ENCODE peak calls at places on chromosomes 3 and 15, in four cellular contexts. Z, U, B and Q are unnamed samples.
A peak's percentile ranks its signal among the peaks of the same experiment; 100 is the strongest.

GRCh38 chr3:160707187-160707789 is 30.3 kb downstream of the ARL14 start:
- DNase-seq in U (no peak), Z (peak; percentile 11), B (no peak), Q (no peak)

GRCh38 chr3:131789188-131789587 is 245.6 kb downstream of the CPNE4 start:
- DNase-seq in Z (no peak), B (no peak), U (no peak), Q (no peak)

GRCh38 chr15:70090436-70091291 is 7.1 kb downstream of the TLE3 start:
- DNase-seq in U (no peak), Z (no peak), B (no peak), Q (no peak)

GRCh38 chr3:157608006-157608405 is 104.8 kb upstream of the VEPH1 start:
- DNase-seq in B (no peak), Z (no peak), U (no peak), Q (no peak)

GRCh38 chr3:37198547-37198946 is 24.2 kb upstream of the LRRFIP2 start:
- DNase-seq in Z (no peak), U (no peak), B (no peak), Q (no peak)

GRCh38 chr3:67737158-67737557 is 82.7 kb upstream of the SUCLG2 start:
- DNase-seq in U (no peak), Z (no peak), B (no peak), Q (no peak)

GRCh38 chr3:46708401-46709146 is 7.4 kb downstream of the TMIE start:
- DNase-seq in U (no peak), Z (no peak), B (no peak), Q (no peak)

GRCh38 chr15:87981969-87982368 is 274.6 kb downstream of the NTRK3 start:
- DNase-seq in U (no peak), B (no peak), Z (no peak), Q (no peak)

GRCh38 chr3:58333206-58334012 is 717 bp downstream of the PXK start:
- DNase-seq in B (no peak), U (no peak), Z (no peak), Q (peak; percentile 37)

GRCh38 chr15:89776274-89777072 is at the start of gene MESP2:
- DNase-seq in B (peak; percentile 67), Z (no peak), U (peak; percentile 91), Q (peak; percentile 79)

GRCh38 chr3:72960812-72961518 is 35.6 kb upstream of the PPP4R2 start:
- DNase-seq in B (no peak), Z (no peak), U (no peak), Q (no peak)

GRCh38 chr3:15367059-15367458 is 34.7 kb upstream of the SH3BP5 start:
- DNase-seq in Z (no peak), B (no peak), U (no peak), Q (no peak)

GRCh38 chr15:70650567-70650966 is 112.8 kb downstream of the UACA start:
- DNase-seq in B (no peak), Z (no peak), U (no peak), Q (no peak)

GRCh38 chr3:36178018-36178417 is 202.3 kb upstream of the STAC start:
- DNase-seq in Z (no peak), U (no peak), B (no peak), Q (no peak)

GRCh38 chr15:80169768-80170357 is 17.1 kb downstream of the FAH start:
- DNase-seq in Z (no peak), U (no peak), B (no peak), Q (no peak)

GRCh38 chr3:38479431-38480092 is 16.6 kb upstream of the EXOG start:
- DNase-seq in B (peak; percentile 31), Z (no peak), U (peak; percentile 71), Q (peak; percentile 67)

GRCh38 chr3:125692361-125692760 is 97.1 kb upstream of the OSBPL11 start:
- DNase-seq in B (no peak), Z (no peak), U (no peak), Q (no peak)

GRCh38 chr3:125693887-125694286 is 98.6 kb upstream of the OSBPL11 start:
- DNase-seq in U (no peak), B (no peak), Z (no peak), Q (no peak)

GRCh38 chr3:125695688-125696087 is 100.4 kb upstream of the OSBPL11 start:
- DNase-seq in B (no peak), U (no peak), Z (no peak), Q (no peak)

GRCh38 chr3:125694761-125695294 is 99.5 kb upstream of the OSBPL11 start:
- DNase-seq in B (no peak), U (no peak), Z (no peak), Q (no peak)
- TF ChIP-seq SPI1 in B (no peak), U (no peak), Z (no peak), Q (no peak)

DNA sequence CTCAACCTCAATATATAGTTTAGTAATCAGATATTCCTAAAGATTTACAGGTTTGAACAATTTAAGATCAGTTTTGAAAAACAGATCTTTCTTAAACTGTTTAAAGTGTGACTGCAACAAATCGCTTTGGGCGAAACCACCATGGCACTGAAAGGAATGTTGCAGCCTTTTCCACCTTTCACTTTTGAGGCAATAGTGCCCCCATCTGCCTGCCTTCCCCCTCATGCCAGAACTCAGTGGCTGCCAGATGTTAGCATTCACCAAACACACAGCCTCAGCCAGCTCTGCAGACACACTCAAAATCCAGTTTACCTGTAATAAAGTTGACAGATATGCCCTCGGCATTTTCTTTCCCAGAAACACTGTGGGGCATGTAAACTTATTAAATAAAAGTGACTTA is 3.3 kb downstream of the LYSMD4 start:
- DNase-seq in Z (no peak), B (no peak), U (no peak), Q (peak; percentile 32)
- TF ChIP-seq SPI1 in Z (no peak), B (no peak), U (no peak), Q (no peak)

DNA sequence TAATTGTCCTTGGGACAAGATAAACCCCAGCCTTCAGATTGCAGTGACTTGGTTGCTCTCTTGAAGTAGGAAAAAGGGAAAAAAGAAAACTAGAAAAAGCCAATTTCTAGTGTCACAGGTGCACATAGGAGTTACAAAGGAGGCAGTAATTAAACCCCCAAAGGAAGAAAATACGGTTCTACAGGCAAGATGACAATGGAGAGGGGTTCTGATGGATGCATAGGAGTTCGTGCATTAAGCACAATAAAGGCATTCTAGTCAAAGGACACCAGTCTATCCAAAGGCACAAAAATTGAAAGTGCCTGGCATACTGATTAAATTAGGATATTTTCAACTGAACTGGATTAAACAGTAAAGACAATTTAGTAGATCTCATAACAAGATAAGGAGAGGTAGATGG is 31.6 kb upstream of the MTMR14 start:
- DNase-seq in U (no peak), Z (no peak), B (no peak), Q (no peak)
- TF ChIP-seq SPI1 in U (no peak), Z (no peak), B (no peak), Q (no peak)

DNA sequence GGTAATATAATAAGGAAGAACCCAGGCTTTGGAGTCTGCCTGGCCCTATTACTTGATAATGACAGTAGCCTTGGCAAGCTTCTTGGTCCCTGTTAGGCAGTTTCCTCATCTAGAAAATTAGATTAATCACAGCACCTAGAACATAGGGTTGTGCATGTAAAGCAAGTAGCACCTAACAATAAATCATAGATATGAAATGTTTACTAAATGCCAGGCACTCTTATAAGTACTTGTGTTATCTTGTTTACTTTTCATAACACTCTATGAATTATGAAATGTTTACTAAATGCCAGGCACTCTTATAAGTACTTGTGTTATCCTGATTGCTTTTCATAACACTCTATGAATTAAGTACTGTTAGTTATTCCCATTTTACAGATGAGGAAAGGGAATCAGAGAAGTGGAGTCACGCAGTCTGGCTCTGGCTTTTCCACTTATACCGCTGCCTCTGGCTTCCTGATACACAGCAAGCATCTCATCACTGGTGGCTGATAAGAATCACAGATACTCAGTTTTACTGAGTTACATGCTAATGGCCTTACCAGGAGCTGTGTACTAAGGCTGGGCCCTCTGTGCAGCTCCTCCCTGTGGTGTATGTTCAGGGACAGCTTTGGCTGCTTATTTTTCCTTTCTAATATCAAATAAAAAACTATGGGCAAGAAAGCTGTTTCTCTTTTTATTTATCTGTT is 123.4 kb downstream of the FEZF2 start:
- DNase-seq in B (no peak), Z (no peak), U (no peak), Q (no peak)
- TF ChIP-seq SPI1 in B (no peak), Z (no peak), U (no peak), Q (no peak)

GRCh38 chr3:100158877-100159563 is 44.7 kb upstream of the FILIP1L start:
- DNase-seq in U (no peak), Z (no peak), B (no peak), Q (no peak)
- TF ChIP-seq SPI1 in U (no peak), Z (no peak), B (no peak), Q (no peak)

GRCh38 chr3:192133271-192133670 is 594.1 kb downstream of the FGF12 start:
- DNase-seq in Z (no peak), B (no peak), U (no peak), Q (no peak)

GRCh38 chr3:192129586-192129985 is 597.8 kb downstream of the FGF12 start:
- DNase-seq in B (no peak), Z (no peak), U (no peak), Q (no peak)

GRCh38 chr3:192128060-192128459 is 599.3 kb downstream of the FGF12 start:
- DNase-seq in B (no peak), Z (peak; percentile 7), U (no peak), Q (no peak)

GRCh38 chr3:192128922-192129321 is 598.4 kb downstream of the FGF12 start:
- DNase-seq in U (no peak), Z (peak; percentile 44), B (no peak), Q (no peak)

DNA sequence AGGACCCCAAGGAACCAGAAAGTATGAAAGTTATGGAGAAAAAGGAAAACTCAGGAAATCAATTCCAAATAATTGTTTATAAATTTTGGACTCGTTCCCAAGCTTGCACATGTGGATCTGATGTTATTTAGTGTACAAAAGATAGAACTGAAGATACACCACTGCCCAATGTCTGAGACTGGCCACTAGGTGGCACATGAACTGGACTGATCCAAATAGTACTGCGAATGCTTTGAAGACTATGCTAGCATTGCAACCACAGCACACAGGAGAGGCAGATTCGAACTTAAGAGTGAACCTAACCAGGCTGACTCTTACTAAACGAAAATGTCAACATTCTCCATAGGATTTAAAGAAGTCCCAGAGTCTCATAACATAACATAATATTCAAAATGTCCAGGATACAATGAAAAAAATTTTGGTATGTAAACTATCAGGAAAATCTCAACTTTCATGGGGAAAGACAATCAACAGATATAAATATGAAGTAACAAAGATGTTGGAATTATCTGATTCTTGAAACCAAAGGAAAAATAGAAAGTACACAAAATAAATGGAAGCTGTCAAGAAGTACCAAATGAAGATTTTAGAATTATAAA is 596.7 kb downstream of the FGF12 start:
- DNase-seq in B (peak; percentile 15), U (peak; percentile 12), Z (peak; percentile 13), Q (no peak)
- TF ChIP-seq SPI1 in B (no peak), U (no peak), Z (no peak), Q (no peak)

DNA sequence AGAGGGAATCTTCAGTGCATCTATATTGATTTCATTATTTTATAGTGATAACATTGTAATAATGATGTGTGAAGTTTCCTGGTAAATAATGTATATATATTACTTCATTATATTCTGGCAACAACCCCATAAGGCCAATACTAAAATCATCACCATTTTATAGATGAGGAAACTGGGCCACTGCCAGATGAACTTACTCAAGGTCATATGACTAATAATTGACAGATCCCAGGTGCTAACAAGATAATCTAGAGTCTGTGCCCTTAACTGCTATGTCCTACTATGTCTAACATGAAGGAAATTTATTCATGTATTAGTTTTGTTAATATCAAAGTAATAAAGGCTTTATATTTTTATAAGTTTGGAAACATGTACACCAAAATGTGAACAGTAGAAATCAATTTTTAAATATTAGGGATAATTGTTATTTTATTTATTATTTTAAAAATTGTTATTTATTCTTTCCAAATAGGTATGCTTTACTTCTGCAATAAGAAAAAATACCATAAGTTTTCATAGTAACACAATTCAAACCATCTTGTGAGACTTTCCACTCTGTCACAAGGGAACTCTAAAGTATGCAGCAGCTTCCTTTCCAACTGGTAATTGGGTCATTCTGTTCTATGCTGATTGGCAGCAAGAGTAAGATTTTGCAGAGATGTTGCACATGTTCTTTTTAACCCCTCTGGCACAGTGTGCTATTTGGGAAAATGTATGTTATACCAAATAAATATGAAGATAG is 90.8 kb upstream of the CMC1 start:
- DNase-seq in U (no peak), B (no peak), Z (no peak), Q (no peak)
- TF ChIP-seq SPI1 in U (no peak), B (no peak), Z (no peak), Q (no peak)

GRCh38 chr15:35725353-35725752 is 179.4 kb upstream of the DPH6 start:
- DNase-seq in U (no peak), B (no peak), Z (no peak), Q (no peak)
- TF ChIP-seq SPI1 in U (no peak), B (no peak), Z (no peak), Q (no peak)